ENCODE peak calls at places on chromosomes 16 and 17, in six cellular contexts. D is posterior cingulate gyrus, O is MG63, N is activated gamma-delta T cell treated with Interleukin-2 at 50 U/mL for 16 hours, R is activated T-cell treated with anti-CD3 and anti-CD28 coated beads for 1 hour, K is T follicular helper cell. Q is an unnamed sample.

GRCh38 chr16:25006504-25007055 is 8.6 kb downstream of the ARHGAP17 start:
- DNase-seq in D (no peak), O (peak; percentile 81), N (no peak), R (no peak), K (no peak), Q (no peak)

GRCh38 chr17:42586514-42587230 is 9.1 kb upstream of the PSMC3IP start:
- DNase-seq in D (no peak), O (no peak), N (no peak), R (no peak), K (no peak), Q (no peak)

GRCh38 chr17:78970834-78971763 is 8.6 kb downstream of the LGALS3BP start:
- DNase-seq in D (peak; percentile 86), O (peak; percentile 58), N (peak; percentile 83), R (peak; percentile 77), K (peak; percentile 69), Q (peak; percentile 68)

GRCh38 chr16:86529160-86529559 is 18.8 kb downstream of the FOXF1 start:
- DNase-seq in D (no peak), O (peak; percentile 88), N (no peak), R (no peak), K (no peak), Q (no peak)

GRCh38 chr17:74259667-74260524 is 14.1 kb upstream of the DNAI2 start:
- DNase-seq in D (no peak), O (no peak), N (no peak), R (no peak), K (no peak), Q (no peak)

GRCh38 chr16:53945996-53946395 is 242.0 kb downstream of the FTO start:
- DNase-seq in D (no peak), O (no peak), N (no peak), R (no peak), K (no peak), Q (no peak)

GRCh38 chr17:36628576-36628975 is 27.2 kb downstream of the MRM1 start:
- DNase-seq in D (no peak), O (no peak), N (no peak), R (no peak), K (no peak), Q (no peak)

GRCh38 chr16:89273741-89274472 is 56.4 kb downstream of the ZNF778 start:
- DNase-seq in D (no peak), O (no peak), N (no peak), R (no peak), K (no peak), Q (no peak)

GRCh38 chr16:83728518-83728917 is 79.3 kb upstream of the HSBP1 start:
- DNase-seq in D (no peak), O (no peak), N (no peak), R (no peak), K (no peak), Q (no peak)

GRCh38 chr17:42405076-42405475 is 16.8 kb upstream of the STAT3 start:
- DNase-seq in D (no peak), O (no peak), N (no peak), R (no peak), K (no peak), Q (no peak)

GRCh38 chr16:85697441-85697840 is 8.7 kb upstream of the GINS2 start:
- DNase-seq in D (no peak), O (no peak), N (no peak), R (no peak), K (no peak), Q (no peak)

GRCh38 chr16:67873435-67874146 is 739 bp downstream of the EDC4 start:
- DNase-seq in D (no peak), O (no peak), N (no peak), R (no peak), K (no peak), Q (no peak)

GRCh38 chr17:81295678-81296381 is 723 bp upstream of the SLC38A10 start:
- DNase-seq in D (no peak), O (peak; percentile 45), N (peak; percentile 23), R (no peak), K (peak; percentile 47), Q (peak; percentile 76)

GRCh38 chr16:24010440-24011089 is 174.8 kb downstream of the PRKCB start:
- DNase-seq in D (peak; percentile 78), O (peak; percentile 34), N (peak; percentile 82), R (peak; percentile 74), K (peak; percentile 75), Q (peak; percentile 75)

GRCh38 chr16:23700093-23700492 is 12.9 kb downstream of the ERN2 start:
- DNase-seq in D (no peak), O (no peak), N (no peak), R (no peak), K (no peak), Q (no peak)

GRCh38 chr16:66357523-66357928 is 9.0 kb upstream of the CDH5 start:
- DNase-seq in D (peak; percentile 30), O (peak; percentile 36), N (no peak), R (peak; percentile 15), K (no peak), Q (peak; percentile 19)

GRCh38 chr16:77336637-77337036 is 98.2 kb downstream of the ADAMTS18 start:
- DNase-seq in D (no peak), O (no peak), N (no peak), R (no peak), K (no peak), Q (no peak)

GRCh38 chr16:77290451-77291110 is 91.4 kb downstream of the SYCE1L start:
- DNase-seq in D (no peak), O (no peak), N (no peak), R (no peak), K (no peak), Q (no peak)

GRCh38 chr17:12928736-12929135 is 89.1 kb downstream of the ELAC2 start:
- DNase-seq in D (no peak), O (peak; percentile 18), N (no peak), R (no peak), K (no peak), Q (no peak)

GRCh38 chr17:79812969-79813825 is 16.3 kb upstream of the CBX8 start:
- DNase-seq in D (no peak), O (peak; percentile 41), N (no peak), R (no peak), K (no peak), Q (no peak)

GRCh38 chr17:42072323-42073187 is 22.2 kb upstream of the C17orf113 start:
- DNase-seq in D (no peak), O (no peak), N (no peak), R (no peak), K (no peak), Q (no peak)

GRCh38 chr16:21501869-21502667 is 97.3 kb upstream of the METTL9 start:
- DNase-seq in D (peak; percentile 99), O (peak; percentile 98), N (peak; percentile 89), R (peak; percentile 80), K (peak; percentile 84), Q (peak; percentile 92)

GRCh38 chr17:62824290-62825135 is 16.4 kb upstream of the MARCHF10 start:
- DNase-seq in D (no peak), O (peak; percentile 46), N (no peak), R (no peak), K (no peak), Q (no peak)

GRCh38 chr17:28499366-28499668 is 6.8 kb upstream of the FOXN1 start:
- DNase-seq in D (no peak), O (no peak), N (no peak), R (no peak), K (no peak), Q (no peak)

GRCh38 chr16:8986818-8987191 is 23.1 kb upstream of the USP7 start:
- DNase-seq in D (no peak), O (no peak), N (no peak), R (no peak), K (no peak), Q (no peak)

GRCh38 chr17:79282294-79282693 is 207.7 kb downstream of the ENGASE start:
- DNase-seq in D (no peak), O (no peak), N (no peak), R (no peak), K (no peak), Q (no peak)

GRCh38 chr17:14859521-14859920 is 405.6 kb downstream of the PMP22 start:
- DNase-seq in D (no peak), O (no peak), N (no peak), R (no peak), K (no peak), Q (no peak)

GRCh38 chr17:3993493-3994220 is 29.4 kb upstream of the ATP2A3 start:
- DNase-seq in D (no peak), O (no peak), N (no peak), R (no peak), K (no peak), Q (no peak)

GRCh38 chr16:88084881-88085280 is 133.6 kb downstream of the BANP start:
- DNase-seq in D (no peak), O (no peak), N (no peak), R (no peak), K (no peak), Q (no peak)

GRCh38 chr17:39951924-39952664 is 10.7 kb upstream of the GSDMA start:
- DNase-seq in D (no peak), O (no peak), N (no peak), R (no peak), K (no peak), Q (no peak)

GRCh38 chr16:9683677-9684076 is 498.6 kb downstream of the GRIN2A start:
- DNase-seq in D (no peak), O (no peak), N (no peak), R (no peak), K (no peak), Q (no peak)

GRCh38 chr17:64081802-64082799 is 47.8 kb downstream of the ERN1 start:
- DNase-seq in D (no peak), O (no peak), N (peak; percentile 35), R (no peak), K (peak; percentile 19), Q (peak; percentile 77)

GRCh38 chr16:14510939-14511797 is 118.9 kb downstream of the PARN start:
- DNase-seq in D (no peak), O (no peak), N (no peak), R (no peak), K (no peak), Q (no peak)